ENCODE peak calls at places on chromosome 16, in eight cellular contexts. One of them, this sample, is unnamed.

GRCh38 chr16:66604376-66605176 is at the start of gene CMTM3:
- DNase-seq in neural progenitor cell: peak
- DNase-seq in A549: peak
- DNase-seq in GM12865: peak
- DNase-seq in cardiac fibroblast: peak
- DNase-seq in BJ: no peak
- DNase-seq in left ventricle myocardium inferior: peak
- DNase-seq in MM.1S: peak
- DNase-seq in this sample: no peak

GRCh38 chr16:14483819-14484385 is 146.2 kb downstream of the PARN start:
- DNase-seq in MM.1S: no peak
- DNase-seq in A549: no peak
- DNase-seq in GM12865: no peak
- DNase-seq in left ventricle myocardium inferior: no peak
- DNase-seq in cardiac fibroblast: no peak
- DNase-seq in neural progenitor cell: no peak
- DNase-seq in BJ: no peak
- DNase-seq in this sample: no peak

GRCh38 chr16:72621651-72622050 is 426.3 kb downstream of the ZFHX3 start:
- DNase-seq in GM12865: no peak
- DNase-seq in A549: no peak
- DNase-seq in neural progenitor cell: no peak
- DNase-seq in MM.1S: no peak
- DNase-seq in left ventricle myocardium inferior: no peak
- DNase-seq in BJ: no peak
- DNase-seq in cardiac fibroblast: peak
- DNase-seq in this sample: no peak

GRCh38 chr16:59645194-59645593 is 911.1 kb upstream of the GOT2 start:
- DNase-seq in MM.1S: no peak
- DNase-seq in neural progenitor cell: no peak
- DNase-seq in left ventricle myocardium inferior: no peak
- DNase-seq in A549: no peak
- DNase-seq in cardiac fibroblast: no peak
- DNase-seq in BJ: no peak
- DNase-seq in GM12865: no peak
- DNase-seq in this sample: no peak

GRCh38 chr16:14405611-14406537 is 224.2 kb downstream of the PARN start:
- DNase-seq in cardiac fibroblast: no peak
- DNase-seq in GM12865: peak
- DNase-seq in MM.1S: peak
- DNase-seq in neural progenitor cell: peak
- DNase-seq in BJ: no peak
- DNase-seq in left ventricle myocardium inferior: no peak
- DNase-seq in A549: no peak
- DNase-seq in this sample: no peak

GRCh38 chr16:84144301-84144858 is 597 bp downstream of the HSDL1 start:
- DNase-seq in MM.1S: peak
- DNase-seq in left ventricle myocardium inferior: peak
- DNase-seq in cardiac fibroblast: peak
- DNase-seq in A549: peak
- DNase-seq in neural progenitor cell: peak
- DNase-seq in BJ: no peak
- DNase-seq in GM12865: peak
- DNase-seq in this sample: no peak

GRCh38 chr16:23257682-23258081 is 44.4 kb upstream of the SCNN1B start:
- DNase-seq in GM12865: no peak
- DNase-seq in left ventricle myocardium inferior: no peak
- DNase-seq in cardiac fibroblast: no peak
- DNase-seq in MM.1S: no peak
- DNase-seq in neural progenitor cell: no peak
- DNase-seq in BJ: no peak
- DNase-seq in A549: no peak
- DNase-seq in this sample: no peak

GRCh38 chr16:84819644-84820304 is at the start of gene CRISPLD2:
- DNase-seq in cardiac fibroblast: peak
- DNase-seq in neural progenitor cell: peak
- DNase-seq in MM.1S: peak
- DNase-seq in GM12865: peak
- DNase-seq in BJ: no peak
- DNase-seq in A549: peak
- DNase-seq in left ventricle myocardium inferior: peak
- DNase-seq in this sample: no peak

GRCh38 chr16:58021661-58022551 is 3.6 kb upstream of the MMP15 start:
- DNase-seq in BJ: no peak
- DNase-seq in cardiac fibroblast: peak
- DNase-seq in A549: no peak
- DNase-seq in neural progenitor cell: no peak
- DNase-seq in GM12865: no peak
- DNase-seq in left ventricle myocardium inferior: peak
- DNase-seq in MM.1S: no peak
- DNase-seq in this sample: no peak

GRCh38 chr16:48133455-48134226 is 22.2 kb downstream of the ABCC12 start:
- DNase-seq in left ventricle myocardium inferior: no peak
- DNase-seq in cardiac fibroblast: no peak
- DNase-seq in BJ: no peak
- DNase-seq in A549: no peak
- DNase-seq in MM.1S: no peak
- DNase-seq in neural progenitor cell: no peak
- DNase-seq in GM12865: no peak
- DNase-seq in this sample: no peak

GRCh38 chr16:8621572-8622314 is at the start of gene METTL22:
- DNase-seq in GM12865: peak
- DNase-seq in left ventricle myocardium inferior: peak
- DNase-seq in neural progenitor cell: peak
- DNase-seq in cardiac fibroblast: peak
- DNase-seq in MM.1S: peak
- DNase-seq in BJ: peak
- DNase-seq in A549: peak
- DNase-seq in this sample: no peak

GRCh38 chr16:27223701-27224100 is 20.4 kb downstream of the KDM8 start:
- DNase-seq in left ventricle myocardium inferior: no peak
- DNase-seq in MM.1S: no peak
- DNase-seq in neural progenitor cell: no peak
- DNase-seq in BJ: no peak
- DNase-seq in GM12865: no peak
- DNase-seq in cardiac fibroblast: no peak
- DNase-seq in A549: no peak
- DNase-seq in this sample: no peak

GRCh38 chr16:27221576-27222498 is 18.5 kb downstream of the KDM8 start:
- DNase-seq in GM12865: no peak
- DNase-seq in BJ: peak
- DNase-seq in MM.1S: no peak
- DNase-seq in left ventricle myocardium inferior: peak
- DNase-seq in neural progenitor cell: no peak
- DNase-seq in cardiac fibroblast: peak
- DNase-seq in A549: no peak
- DNase-seq in this sample: no peak

GRCh38 chr16:27223226-27223610 is 19.9 kb downstream of the KDM8 start:
- DNase-seq in GM12865: no peak
- DNase-seq in MM.1S: no peak
- DNase-seq in BJ: no peak
- DNase-seq in cardiac fibroblast: no peak
- DNase-seq in A549: no peak
- DNase-seq in neural progenitor cell: no peak
- DNase-seq in left ventricle myocardium inferior: no peak
- DNase-seq in this sample: no peak

GRCh38 chr16:27224271-27224737 is 21.0 kb downstream of the KDM8 start:
- DNase-seq in GM12865: no peak
- DNase-seq in MM.1S: no peak
- DNase-seq in left ventricle myocardium inferior: no peak
- DNase-seq in A549: no peak
- DNase-seq in cardiac fibroblast: no peak
- DNase-seq in neural progenitor cell: no peak
- DNase-seq in BJ: no peak
- DNase-seq in this sample: no peak

DNA sequence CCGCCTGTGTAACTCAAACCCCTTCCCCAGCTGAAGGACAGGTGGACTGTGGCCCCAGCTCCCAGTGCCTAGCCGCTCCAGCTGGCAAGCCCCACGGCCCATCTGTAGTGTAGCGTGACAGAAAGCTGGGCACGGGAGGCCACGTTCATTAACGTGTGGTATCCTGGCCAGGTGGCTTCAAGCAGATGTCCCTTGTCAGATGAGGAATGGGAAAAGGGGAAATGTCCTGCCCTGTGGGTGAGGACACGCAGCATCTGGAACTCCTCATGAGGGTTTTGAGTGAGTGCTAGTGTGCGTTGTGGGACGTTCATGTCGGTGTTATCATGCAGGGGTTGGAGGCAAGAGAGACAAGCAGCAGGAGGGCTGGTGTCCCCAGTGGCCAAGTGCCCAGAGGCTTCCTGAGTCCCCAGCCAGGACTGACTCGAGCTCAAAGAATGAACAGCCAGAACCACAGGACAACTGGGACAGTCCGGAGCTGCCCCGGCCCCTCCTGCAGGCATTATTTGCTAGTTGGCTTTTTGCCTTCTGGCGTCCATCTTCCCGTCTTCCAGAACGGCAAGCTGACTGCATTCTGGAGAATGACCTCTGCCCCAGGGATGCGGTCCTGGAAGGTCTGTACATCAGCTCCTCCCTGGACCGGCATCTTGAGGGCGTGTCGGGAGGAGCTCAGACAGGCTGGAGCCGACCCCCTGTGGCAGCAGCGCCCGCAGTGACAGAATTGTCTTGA is 19.3 kb downstream of the KDM8 start:
- DNase-seq in left ventricle myocardium inferior: peak
- DNase-seq in BJ: peak
- DNase-seq in A549: no peak
- DNase-seq in neural progenitor cell: peak
- DNase-seq in cardiac fibroblast: peak
- DNase-seq in MM.1S: no peak
- DNase-seq in GM12865: no peak
- DNase-seq in this sample: no peak
- H3K4me3 ChIP-seq in left ventricle myocardium inferior: peak
- H3K4me3 ChIP-seq in BJ: no peak
- H3K4me3 ChIP-seq in A549: no peak
- H3K4me3 ChIP-seq in neural progenitor cell: no peak
- H3K4me3 ChIP-seq in cardiac fibroblast: no peak
- H3K4me3 ChIP-seq in MM.1S: no peak
- H3K4me3 ChIP-seq in GM12865: no peak
- H3K4me3 ChIP-seq in this sample: no peak

DNA sequence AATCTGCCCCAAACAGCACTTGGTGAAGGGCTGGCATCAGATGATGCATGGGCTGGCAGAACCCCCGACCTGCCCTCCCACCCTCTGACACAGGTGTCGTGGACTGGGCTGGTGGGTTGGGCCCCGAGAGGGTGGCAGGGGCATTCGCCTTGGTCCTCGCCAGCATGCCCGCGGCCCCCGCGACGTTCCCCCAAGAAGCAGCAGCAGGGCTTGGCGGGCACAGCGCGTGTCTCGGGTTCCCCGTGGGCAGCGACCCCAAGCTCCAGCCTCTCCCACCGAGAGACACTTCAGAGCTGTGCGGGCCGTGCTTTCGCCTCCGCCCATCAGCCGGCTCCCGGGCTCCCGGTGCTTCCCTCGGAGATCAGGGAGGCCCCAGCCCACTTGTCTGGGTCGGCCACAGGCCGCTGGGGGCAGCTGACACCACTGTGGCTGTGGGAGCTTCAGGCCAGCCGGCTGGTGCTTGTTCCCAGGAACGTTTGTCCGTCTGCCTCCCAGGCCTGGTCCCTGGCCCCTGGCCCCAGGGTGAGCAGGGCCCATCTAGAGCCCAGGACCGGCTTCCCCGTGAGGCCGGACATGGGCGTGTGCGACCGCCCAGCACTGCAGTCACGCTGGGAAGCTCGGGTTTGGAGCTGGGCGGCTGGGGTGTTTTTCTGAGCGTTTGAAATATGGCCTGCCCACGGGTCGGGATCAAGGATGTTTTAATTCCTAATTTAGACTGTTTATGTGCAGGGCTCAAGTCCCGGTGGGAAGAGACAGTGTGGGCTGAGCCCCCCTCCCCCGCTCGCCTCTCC is 16.6 kb downstream of the CACNA1H start:
- DNase-seq in left ventricle myocardium inferior: no peak
- DNase-seq in BJ: no peak
- DNase-seq in neural progenitor cell: no peak
- DNase-seq in cardiac fibroblast: no peak
- DNase-seq in MM.1S: no peak
- DNase-seq in GM12865: no peak
- DNase-seq in A549: no peak
- DNase-seq in this sample: no peak
- TF ChIP-seq CTCF in left ventricle myocardium inferior: no peak
- TF ChIP-seq CTCF in BJ: no peak
- TF ChIP-seq CTCF in neural progenitor cell: no peak
- TF ChIP-seq CTCF in cardiac fibroblast: no peak
- TF ChIP-seq CTCF in MM.1S: no peak
- TF ChIP-seq CTCF in GM12865: no peak
- TF ChIP-seq CTCF in A549: no peak
- TF ChIP-seq CTCF in this sample: no peak

DNA sequence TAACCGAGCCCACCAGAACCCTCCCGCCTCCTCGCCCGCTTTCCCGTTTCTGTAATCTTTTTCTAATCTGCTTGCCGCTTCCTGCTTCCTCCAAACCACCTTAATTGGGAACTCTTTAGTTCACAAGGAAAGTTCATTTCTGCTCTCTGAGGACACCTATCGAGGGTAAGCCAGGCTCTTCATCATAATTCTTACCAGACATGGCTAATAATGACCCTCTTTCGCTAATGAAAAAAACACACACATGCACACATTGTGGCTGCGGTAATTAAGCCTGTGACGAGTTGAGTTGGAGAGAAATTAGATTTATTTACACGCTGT is 100.7 kb downstream of the ZNF423 start:
- DNase-seq in cardiac fibroblast: peak
- DNase-seq in MM.1S: peak
- DNase-seq in neural progenitor cell: peak
- DNase-seq in BJ: no peak
- DNase-seq in left ventricle myocardium inferior: no peak
- DNase-seq in GM12865: no peak
- DNase-seq in A549: peak
- DNase-seq in this sample: peak
- H3K4me3 ChIP-seq in cardiac fibroblast: peak
- H3K4me3 ChIP-seq in MM.1S: no peak
- H3K4me3 ChIP-seq in neural progenitor cell: peak
- H3K4me3 ChIP-seq in BJ: peak
- H3K4me3 ChIP-seq in left ventricle myocardium inferior: peak
- H3K4me3 ChIP-seq in GM12865: no peak
- H3K4me3 ChIP-seq in A549: peak
- H3K4me3 ChIP-seq in this sample: peak

GRCh38 chr16:81706327-81707295 is 72.5 kb upstream of the PLCG2 start:
- DNase-seq in A549: no peak
- DNase-seq in left ventricle myocardium inferior: peak
- DNase-seq in GM12865: no peak
- DNase-seq in cardiac fibroblast: no peak
- DNase-seq in MM.1S: no peak
- DNase-seq in BJ: no peak
- DNase-seq in neural progenitor cell: no peak
- DNase-seq in this sample: no peak

GRCh38 chr16:81705261-81705660 is 73.8 kb upstream of the PLCG2 start:
- DNase-seq in left ventricle myocardium inferior: peak
- DNase-seq in BJ: no peak
- DNase-seq in neural progenitor cell: no peak
- DNase-seq in GM12865: no peak
- DNase-seq in A549: no peak
- DNase-seq in cardiac fibroblast: no peak
- DNase-seq in MM.1S: no peak
- DNase-seq in this sample: no peak

GRCh38 chr16:81709369-81709900 is 69.7 kb upstream of the PLCG2 start:
- DNase-seq in GM12865: no peak
- DNase-seq in left ventricle myocardium inferior: peak
- DNase-seq in A549: no peak
- DNase-seq in cardiac fibroblast: no peak
- DNase-seq in MM.1S: no peak
- DNase-seq in neural progenitor cell: no peak
- DNase-seq in BJ: no peak
- DNase-seq in this sample: no peak

GRCh38 chr16:81708459-81709368 is 70.4 kb upstream of the PLCG2 start:
- DNase-seq in neural progenitor cell: no peak
- DNase-seq in cardiac fibroblast: peak
- DNase-seq in A549: peak
- DNase-seq in MM.1S: no peak
- DNase-seq in left ventricle myocardium inferior: peak
- DNase-seq in BJ: no peak
- DNase-seq in GM12865: no peak
- DNase-seq in this sample: no peak

GRCh38 chr16:81707411-81708321 is 71.4 kb upstream of the PLCG2 start:
- DNase-seq in BJ: no peak
- DNase-seq in left ventricle myocardium inferior: peak
- DNase-seq in cardiac fibroblast: peak
- DNase-seq in neural progenitor cell: no peak
- DNase-seq in GM12865: no peak
- DNase-seq in A549: no peak
- DNase-seq in MM.1S: no peak
- DNase-seq in this sample: no peak
- TF ChIP-seq CTCF in BJ: no peak
- TF ChIP-seq CTCF in left ventricle myocardium inferior: no peak
- TF ChIP-seq CTCF in cardiac fibroblast: no peak
- TF ChIP-seq CTCF in neural progenitor cell: no peak
- TF ChIP-seq CTCF in GM12865: no peak
- TF ChIP-seq CTCF in A549: no peak
- TF ChIP-seq CTCF in MM.1S: no peak
- TF ChIP-seq CTCF in this sample: no peak